ENCODE peak calls at places on chromosome 18, in five cellular contexts. M, O, C, K and N are unnamed samples.

GRCh38 chr18:33372442-33372841 is 68.1 kb downstream of the CCDC178 start:
- ATAC-seq in O (no peak), M (no peak), K (no peak), C (no peak), N (no peak)

GRCh38 chr18:36326771-36327170 is 29.3 kb downstream of the FHOD3 start:
- ATAC-seq in C (peak), O (no peak), K (no peak), M (peak), N (no peak)

GRCh38 chr18:78986018-78986481 is 6.4 kb downstream of the SALL3 start:
- ATAC-seq in O (no peak), M (peak), K (peak), C (peak), N (no peak)

GRCh38 chr18:69636529-69637301 is 236.0 kb downstream of the DOK6 start:
- ATAC-seq in M (peak), O (no peak), K (no peak), C (peak), N (no peak)

GRCh38 chr18:32358075-32358474 is 112.6 kb downstream of the GAREM1 start:
- ATAC-seq in K (no peak), O (no peak), C (peak), M (no peak), N (no peak)

GRCh38 chr18:31436825-31437224 is 10.7 kb upstream of the DSG3 start:
- ATAC-seq in O (no peak), K (no peak), M (no peak), C (no peak), N (no peak)

GRCh38 chr18:66280470-66280869 is 323.4 kb downstream of the CDH19 start:
- ATAC-seq in K (no peak), C (peak), O (no peak), M (peak), N (no peak)

GRCh38 chr18:22286576-22286975 is 117.2 kb downstream of the GATA6 start:
- ATAC-seq in M (peak), O (no peak), C (peak), K (peak), N (peak)

GRCh38 chr18:32910694-32911296 is 138.0 kb upstream of the KLHL14 start:
- ATAC-seq in C (no peak), K (no peak), M (no peak), O (no peak), N (no peak)

GRCh38 chr18:62925031-62925688 is 209.8 kb downstream of the PHLPP1 start:
- ATAC-seq in M (no peak), C (no peak), K (no peak), O (no peak), N (no peak)

GRCh38 chr18:48326901-48327675 is 82.1 kb downstream of the ZBTB7C start:
- ATAC-seq in O (no peak), M (no peak), C (no peak), K (peak), N (peak)

GRCh38 chr18:10298346-10298745 is 156.1 kb upstream of the APCDD1 start:
- ATAC-seq in C (no peak), K (no peak), M (no peak), O (no peak), N (no peak)

GRCh38 chr18:8828300-8828699 is 122.9 kb downstream of the MTCL1 start:
- ATAC-seq in O (no peak), M (no peak), C (no peak), K (no peak), N (no peak)

GRCh38 chr18:53920312-53921075 is 304.0 kb downstream of the MBD2 start:
- ATAC-seq in M (no peak), O (no peak), C (no peak), K (no peak), N (peak)

GRCh38 chr18:3304832-3305231 is 42.9 kb downstream of the MYL12B start:
- ATAC-seq in O (no peak), M (no peak), K (no peak), C (no peak), N (no peak)

GRCh38 chr18:26056291-26056690 is 34.1 kb downstream of the SS18 start:
- ATAC-seq in M (no peak), K (no peak), O (no peak), C (peak), N (no peak)

GRCh38 chr18:24479371-24479770 is 18.9 kb downstream of the HRH4 start:
- ATAC-seq in K (no peak), M (no peak), O (no peak), C (no peak), N (no peak)

GRCh38 chr18:59639821-59640220 is 57.4 kb downstream of the CCBE1 start:
- ATAC-seq in M (no peak), K (no peak), O (no peak), C (no peak), N (no peak)

GRCh38 chr18:23176701-23177432 is 41.6 kb downstream of the CABLES1 start:
- ATAC-seq in C (no peak), K (no peak), M (no peak), O (no peak), N (no peak)

GRCh38 chr18:44592639-44593038 is 88.0 kb upstream of the SETBP1 start:
- ATAC-seq in K (no peak), O (no peak), M (peak), C (peak), N (peak)